ENCODE peak calls at places on chromosomes 5 and 9, in six cellular contexts. N, J, K, C, U and B are unnamed samples.

GRCh38 chr9:35903049-35903448 is 3.0 kb upstream of the HRCT1 start:
- DNase-seq in N (no peak), J (no peak), K (peak), C (peak), U (peak), B (peak)

GRCh38 chr5:149672701-149673455 is 57.2 kb upstream of the PPARGC1B start:
- DNase-seq in N (no peak), J (no peak), K (no peak), C (no peak), U (no peak), B (no peak)

GRCh38 chr5:162289489-162289888 is 221.9 kb downstream of the GABRG2 start:
- DNase-seq in N (no peak), J (no peak), K (no peak), C (no peak), U (no peak), B (no peak)

GRCh38 chr9:83633260-83633659 is 10.3 kb downstream of the IDNK start:
- DNase-seq in N (no peak), J (no peak), K (no peak), C (no peak), U (no peak), B (no peak)

GRCh38 chr5:151002250-151002649 is 18.1 kb upstream of the GPX3 start:
- DNase-seq in N (no peak), J (no peak), K (peak), C (no peak), U (peak), B (peak)

GRCh38 chr5:22928821-22929482 is 75.8 kb upstream of the CDH12 start:
- DNase-seq in N (no peak), J (no peak), K (no peak), C (no peak), U (no peak), B (peak)

GRCh38 chr9:137423001-137423809 is at the start of the genes EXD3 and NOXA1:
- DNase-seq in N (peak), J (peak), K (peak), C (peak), U (peak), B (peak)

GRCh38 chr5:1134478-1134877 is 22.6 kb upstream of the SLC12A7 start:
- DNase-seq in N (no peak), J (no peak), K (no peak), C (no peak), U (no peak), B (no peak)

GRCh38 chr5:170513856-170514255 is 10.0 kb downstream of the KCNIP1 start:
- DNase-seq in N (no peak), J (no peak), K (no peak), C (no peak), U (no peak), B (no peak)

GRCh38 chr5:7754997-7755596 is 95.8 kb downstream of the CFAP90 start:
- DNase-seq in N (no peak), J (peak), K (peak), C (no peak), U (peak), B (peak)

GRCh38 chr9:7320139-7320538 is 479.4 kb downstream of the DMAC1 start:
- DNase-seq in N (no peak), J (no peak), K (peak), C (no peak), U (peak), B (no peak)

GRCh38 chr5:128736567-128736966 is 198.5 kb upstream of the FBN2 start:
- DNase-seq in N (no peak), J (no peak), K (no peak), C (no peak), U (no peak), B (peak)

GRCh38 chr9:127637322-127637847 is 25.3 kb downstream of the STXBP1 start:
- DNase-seq in N (no peak), J (no peak), K (peak), C (no peak), U (peak), B (no peak)

GRCh38 chr9:124426361-124426760 is 11.1 kb upstream of the PSMB7 start:
- DNase-seq in N (no peak), J (no peak), K (no peak), C (no peak), U (no peak), B (no peak)

GRCh38 chr9:6910032-6910431 is 152.3 kb downstream of the KDM4C start:
- DNase-seq in N (no peak), J (no peak), K (peak), C (no peak), U (peak), B (no peak)

GRCh38 chr5:73654171-73654811 is 28.3 kb downstream of the ARHGEF28 start:
- DNase-seq in N (no peak), J (no peak), K (peak), C (no peak), U (peak), B (no peak)